ENCODE peak calls at places on chromosomes 12 and 14, in five cellular contexts. B, M, U, Z and Q are unnamed samples.
A peak's percentile ranks its signal among the peaks of the same experiment; 100 is the strongest.

GRCh38 chr12:4526923-4527546 is 11.7 kb upstream of the RAD51AP1 start:
- DNase-seq in Z (peak; percentile 49), B (peak; percentile 7), M (peak; percentile 36), U (peak; percentile 31), Q (no peak)

GRCh38 chr14:37816743-37817295 is 221.4 kb downstream of the TTC6 start:
- DNase-seq in B (no peak), Z (no peak), M (no peak), U (no peak), Q (no peak)

GRCh38 chr12:110778801-110779577 is 36.3 kb upstream of the PPP1CC start:
- DNase-seq in U (no peak), B (no peak), Z (no peak), M (no peak), Q (no peak)

GRCh38 chr14:68365228-68365627 is 427.6 kb downstream of the ZFP36L1 start:
- DNase-seq in U (peak; percentile 84), B (no peak), M (no peak), Z (peak; percentile 78), Q (no peak)

GRCh38 chr12:52810554-52810953 is 3.4 kb downstream of the KRT4 start:
- DNase-seq in U (no peak), M (no peak), B (no peak), Z (no peak), Q (no peak)

GRCh38 chr14:78202976-78203375 is 32.8 kb downstream of the NRXN3 start:
- DNase-seq in U (peak; percentile 1), M (no peak), Z (no peak), B (peak; percentile 17), Q (no peak)

GRCh38 chr12:30126944-30127343 is 343.2 kb upstream of the TMTC1 start:
- DNase-seq in U (no peak), M (no peak), B (no peak), Z (no peak), Q (no peak)

GRCh38 chr12:10716704-10717315 is 6.3 kb downstream of the YBX3 start:
- DNase-seq in Z (peak; percentile 97), B (no peak), M (no peak), U (peak; percentile 88), Q (peak; percentile 8)

GRCh38 chr12:129312048-129312447 is 458.8 kb downstream of the GLT1D1 start:
- DNase-seq in Z (no peak), M (no peak), U (no peak), B (no peak), Q (peak; percentile 48)

GRCh38 chr12:49503674-49504180 is 35.1 kb upstream of the KCNH3 start:
- DNase-seq in U (peak; percentile 95), B (no peak), Z (no peak), M (no peak), Q (no peak)

GRCh38 chr12:60205500-60205899 is 609.7 kb downstream of the SLC16A7 start:
- DNase-seq in M (no peak), B (no peak), U (peak; percentile 69), Z (peak; percentile 65), Q (peak; percentile 10)

GRCh38 chr12:64427988-64428387 is 23.8 kb downstream of the XPOT start:
- DNase-seq in Z (no peak), B (no peak), U (no peak), M (no peak), Q (no peak)

GRCh38 chr12:120584343-120585149 is 3.3 kb upstream of the POP5 start:
- DNase-seq in Z (peak; percentile 58), U (peak; percentile 77), M (peak; percentile 49), B (peak; percentile 77), Q (peak; percentile 88)

GRCh38 chr12:93229494-93230310 is 148.0 kb upstream of the NUDT4 start:
- DNase-seq in M (no peak), B (peak; percentile 62), Z (peak; percentile 92), U (peak; percentile 94), Q (no peak)

GRCh38 chr12:113271466-113271852 is 50.2 kb downstream of the TPCN1 start:
- DNase-seq in M (no peak), Z (no peak), B (no peak), U (no peak), Q (no peak)

GRCh38 chr14:74333909-74334308 is 14.4 kb upstream of the VRTN start:
- DNase-seq in Z (peak; percentile 81), M (no peak), B (no peak), U (no peak), Q (no peak)

GRCh38 chr12:109462868-109463692 is 14.0 kb downstream of the KCTD10 start:
- DNase-seq in Z (peak; percentile 96), U (peak; percentile 94), M (no peak), B (peak; percentile 51), Q (peak; percentile 26)

GRCh38 chr12:113461666-113462065 is 10.0 kb downstream of the LHX5 start:
- DNase-seq in U (peak; percentile 57), B (peak; percentile 68), Z (peak; percentile 49), M (no peak), Q (peak; percentile 61)

GRCh38 chr12:91890742-91891141 is 254.9 kb downstream of the BTG1 start:
- DNase-seq in B (no peak), Z (peak; percentile 31), U (peak; percentile 75), M (no peak), Q (no peak)

GRCh38 chr14:23567186-23568020 is at the start of gene AP1G2:
- DNase-seq in Z (peak; percentile 64), U (peak; percentile 78), B (peak; percentile 92), M (peak; percentile 77), Q (peak; percentile 84)

GRCh38 chr12:53825246-53826081 is 73.7 kb upstream of the CISTR start:
- DNase-seq in B (no peak), U (peak; percentile 98), Z (peak; percentile 25), M (no peak), Q (no peak)

GRCh38 chr12:11580125-11580751 is 69.2 kb upstream of the ETV6 start:
- DNase-seq in Z (peak; percentile 94), M (no peak), B (no peak), U (peak; percentile 96), Q (no peak)

GRCh38 chr14:105924951-105925591 is 398.7 kb downstream of the TMEM121 start:
- DNase-seq in B (no peak), M (no peak), U (no peak), Z (no peak), Q (no peak)

GRCh38 chr12:19998968-19999792 is 369.2 kb upstream of the PDE3A start:
- DNase-seq in Z (no peak), B (no peak), M (no peak), U (no peak), Q (no peak)

GRCh38 chr12:12837025-12837872 is 24.1 kb downstream of the DDX47 start:
- DNase-seq in M (peak; percentile 27), Z (peak; percentile 91), B (peak; percentile 66), U (peak; percentile 91), Q (peak; percentile 57)

GRCh38 chr14:61516125-61516740 is 179.1 kb upstream of the HIF1A start:
- DNase-seq in U (no peak), M (no peak), Z (peak; percentile 77), B (no peak), Q (no peak)

GRCh38 chr12:75979181-75979580 is 52.4 kb downstream of the PHLDA1 start:
- DNase-seq in M (no peak), Z (peak; percentile 70), U (peak; percentile 93), B (no peak), Q (no peak)

GRCh38 chr12:13163868-13164267 is 32.7 kb upstream of the EMP1 start:
- DNase-seq in M (no peak), B (no peak), U (no peak), Z (no peak), Q (no peak)

GRCh38 chr12:50112456-50113218 is 601 bp downstream of the COX14 start:
- DNase-seq in B (peak; percentile 49), U (peak; percentile 32), M (peak; percentile 16), Z (no peak), Q (peak; percentile 86)

DNA sequence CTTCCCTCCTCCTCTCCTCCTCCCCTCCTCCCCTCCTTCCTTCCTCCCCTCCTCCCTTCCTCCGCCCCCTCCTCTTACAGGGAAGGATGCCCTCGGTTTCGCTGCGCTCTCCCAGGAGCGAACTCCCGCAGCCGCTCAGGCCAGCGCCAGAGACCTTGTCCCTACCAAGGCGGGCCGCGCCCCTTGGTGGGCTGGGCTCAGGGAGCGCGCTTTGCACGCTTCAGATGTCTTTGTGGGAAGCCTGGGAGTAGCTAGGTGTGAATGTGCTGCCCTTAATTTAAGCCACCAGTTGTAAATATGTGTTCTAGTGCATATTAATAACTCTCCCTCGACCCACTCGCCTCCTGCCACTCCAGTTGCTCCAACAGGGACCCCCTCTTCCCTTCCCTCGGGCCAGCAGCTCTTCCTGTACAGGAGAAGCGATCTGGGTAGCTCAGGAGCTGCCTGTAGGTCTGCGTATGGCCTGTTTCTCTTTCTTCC is 13.4 kb upstream of the MAP3K9 start:
- DNase-seq in Z (peak; percentile 62), M (peak; percentile 17), B (peak; percentile 79), U (no peak), Q (peak; percentile 89)
- H2AFZ ChIP-seq in Z (peak overlapping the region; percentile 87), M (peak overlapping the region; percentile 56), B (peak overlapping the region; percentile 79), U (peak overlapping the region; percentile 96), Q (peak overlapping the region; percentile 92)

GRCh38 chr12:116880817-116881324 is 370 bp downstream of the HRK start:
- DNase-seq in B (peak; percentile 83), U (peak; percentile 72), Z (peak; percentile 67), M (peak; percentile 59), Q (peak; percentile 75)

GRCh38 chr12:116878567-116879508 is 2.4 kb downstream of the HRK start:
- DNase-seq in U (peak; percentile 50), M (no peak), B (peak; percentile 62), Z (peak; percentile 26), Q (peak; percentile 64)

GRCh38 chr12:116880213-116880816 is 926 bp downstream of the HRK start:
- DNase-seq in M (no peak), U (no peak), B (peak; percentile 34), Z (peak; percentile 22), Q (peak; percentile 17)

GRCh38 chr12:116881325-116881866 is at the start of gene HRK:
- DNase-seq in U (no peak), B (no peak), Z (no peak), M (peak; percentile 21), Q (no peak)

GRCh38 chr12:116879509-116880212 is 1.6 kb downstream of the HRK start:
- DNase-seq in U (no peak), B (peak; percentile 51), M (no peak), Z (peak; percentile 12), Q (peak; percentile 32)
- H3K9ac ChIP-seq in U (no peak overlapping the region), B (no peak overlapping the region), M (no peak overlapping the region), Z (no peak overlapping the region), Q (no peak overlapping the region)

GRCh38 chr12:14387472-14387871 is 22.0 kb downstream of the ATF7IP start:
- DNase-seq in B (no peak), M (no peak), Z (no peak), U (no peak), Q (no peak)
- H3F3A ChIP-seq in B (peaks cover 4% of the 10 kb centered on the region), M (no peaks in the 10 kb centered on the region), Z (peaks cover 10% of the 10 kb centered on the region), U (peaks cover 3% of the 10 kb centered on the region), Q (peaks cover 62% of the 10 kb centered on the region)

GRCh38 chr12:122467983-122468382 is 32.7 kb downstream of the ZCCHC8 start:
- DNase-seq in U (no peak), B (no peak), Z (no peak), M (no peak), Q (no peak)
- H2AFZ ChIP-seq in U (no peak overlapping the region), B (no peak overlapping the region), Z (no peak overlapping the region), M (no peak overlapping the region), Q (no peak overlapping the region)